ENCODE peak calls at places on chromosome 19, in four cellular contexts. B is stomach; G is central memory CD4-positive, alpha-beta T cell; R is endodermal cell. W is an unnamed sample.
A peak's percentile ranks its signal among the peaks of the same experiment; 100 is the strongest.

GRCh38 chr19:4844348-4845179 is 13.1 kb upstream of the TICAM1 start:
- DNase-seq in G (no peak), B (no peak), R (no peak), W (no peak)

GRCh38 chr19:6059396-6059947 is 50.8 kb downstream of the RFX2 start:
- DNase-seq in B (no peak), R (no peak), G (no peak), W (no peak)

GRCh38 chr19:13692096-13692495 is 72.2 kb upstream of the MRI1 start:
- DNase-seq in R (no peak), G (no peak), B (no peak), W (no peak)

GRCh38 chr19:4538601-4538954 is 1.3 kb downstream of the LRG1 start:
- DNase-seq in R (peak; percentile 40), B (no peak), G (no peak), W (no peak)

GRCh38 chr19:48362716-48363499 is 832 bp downstream of the TMEM143 start:
- DNase-seq in B (peak; percentile 96), R (peak; percentile 99), G (peak; percentile 85), W (peak; percentile 92)

GRCh38 chr19:17721821-17722220 is 2.5 kb downstream of the MAP1S start:
- DNase-seq in B (no peak), G (no peak), R (no peak), W (peak; percentile 46)

GRCh38 chr19:6423499-6424189 is 967 bp downstream of the KHSRP start:
- DNase-seq in R (peak; percentile 86), B (no peak), G (no peak), W (peak; percentile 52)

GRCh38 chr19:984165-984967 is at the start of gene WDR18:
- DNase-seq in R (peak; percentile 95), G (peak; percentile 78), B (peak; percentile 94), W (peak; percentile 88)

GRCh38 chr19:371501-372160 is 27.0 kb upstream of the MIER2 start:
- DNase-seq in R (peak; percentile 27), B (no peak), G (no peak), W (no peak)

GRCh38 chr19:35718345-35719041 is 690 bp downstream of the KMT2B start:
- DNase-seq in R (peak; percentile 66), G (peak; percentile 42), B (peak; percentile 32), W (peak; percentile 45)

GRCh38 chr19:13842294-13843103 is 34.4 kb upstream of the NANOS3 start:
- DNase-seq in R (peak; percentile 71), B (peak; percentile 85), G (peak; percentile 74), W (peak; percentile 74)

GRCh38 chr19:6354098-6354674 is 7.1 kb upstream of the CLPP start:
- DNase-seq in B (no peak), R (no peak), G (no peak), W (no peak)

GRCh38 chr19:19026299-19026971 is 6.9 kb downstream of the SUGP2 start:
- DNase-seq in R (peak; percentile 65), B (no peak), G (no peak), W (no peak)

GRCh38 chr19:2270157-2270571 is 11.8 kb downstream of the PEAK3 start:
- DNase-seq in B (no peak), G (no peak), R (no peak), W (no peak)

GRCh38 chr19:12792048-12792852 is 964 bp downstream of the JUNB start:
- DNase-seq in B (peak; percentile 77), R (peak; percentile 91), G (peak; percentile 63), W (peak; percentile 53)

GRCh38 chr19:39218230-39219007 is 14.4 kb upstream of the SYCN start:
- DNase-seq in G (no peak), B (no peak), R (no peak), W (no peak)

GRCh38 chr19:54325194-54325621 is 12.2 kb upstream of the LILRA5 start:
- DNase-seq in R (peak; percentile 75), G (peak; percentile 60), B (no peak), W (peak; percentile 53)

GRCh38 chr19:6720369-6721112 is at the start of gene C3:
- DNase-seq in G (no peak), R (no peak), B (peak; percentile 32), W (no peak)

GRCh38 chr19:29376855-29377354 is 148.9 kb upstream of the VSTM2B start:
- DNase-seq in B (peak; percentile 21), G (no peak), R (peak; percentile 17), W (no peak)

GRCh38 chr19:8526345-8527062 is 12.5 kb upstream of the ZNF414 start:
- DNase-seq in G (no peak), R (peak; percentile 98), B (peak; percentile 93), W (peak; percentile 94)

GRCh38 chr19:17303167-17303939 is at the start of gene ABHD8:
- DNase-seq in G (peak; percentile 88), B (peak; percentile 97), R (peak; percentile 99), W (peak; percentile 98)

GRCh38 chr19:30870861-30871260 is 478.4 kb downstream of the TSHZ3 start:
- DNase-seq in B (no peak), R (peak; percentile 16), G (no peak), W (no peak)

GRCh38 chr19:33428627-33429013 is 55.1 kb downstream of the CEBPG start:
- DNase-seq in G (no peak), R (no peak), B (no peak), W (no peak)

GRCh38 chr19:18322318-18322758 is 538 bp downstream of the LSM4 start:
- DNase-seq in G (no peak), R (peak; percentile 82), B (peak; percentile 55), W (peak; percentile 59)

GRCh38 chr19:53906211-53907192 is 2.6 kb upstream of the CACNG7 start:
- DNase-seq in G (peak; percentile 48), B (peak; percentile 44), R (peak; percentile 86), W (peak; percentile 64)

GRCh38 chr19:788821-789472 is 8.3 kb upstream of the PTBP1 start:
- DNase-seq in G (no peak), B (no peak), R (peak; percentile 82), W (no peak)